ENCODE peak calls at places on chromosomes 2 and 18, in seven cellular contexts. A is right atrium auricular region, H is cardiac muscle cell, O is IMR-90, D is neuronal stem cell, C is left lung, J is fibroblast of lung. P is an unnamed sample. For H3K27me3 and H3K4me1, the result is how much of the 10 kb centered on the place peaks cover.

GRCh38 chr18:78602430-78602829 is 377.2 kb upstream of the SALL3 start:
- DNase-seq in D (no peak), A (no peak), C (no peak), H (no peak), J (no peak), O (no peak), P (no peak)

GRCh38 chr2:28818053-28818452 is 7.4 kb downstream of the SPDYA start:
- DNase-seq in D (no peak), H (no peak), A (no peak), O (no peak), J (no peak), C (no peak), P (no peak)

GRCh38 chr2:176129013-176129796 is at the start of gene HOXD8:
- DNase-seq in A (no peak), J (peak), O (peak), D (no peak), C (no peak), H (peak), P (no peak)

GRCh38 chr2:205139822-205140612 is 542.3 kb upstream of the NRP2 start:
- DNase-seq in A (no peak), J (no peak), O (no peak), C (peak), H (peak), D (peak), P (no peak)

GRCh38 chr18:57455576-57456129 is 20.5 kb downstream of the ONECUT2 start:
- DNase-seq in D (no peak), C (no peak), A (no peak), J (no peak), O (no peak), H (no peak), P (no peak)

GRCh38 chr2:149329068-149329467 is 1.3 kb upstream of the LYPD6 start:
- DNase-seq in J (no peak), A (no peak), C (no peak), H (no peak), O (no peak), D (no peak), P (peak)

GRCh38 chr2:67663776-67664175 is 266.6 kb downstream of the ETAA1 start:
- DNase-seq in A (no peak), J (no peak), D (no peak), O (no peak), H (no peak), C (no peak), P (no peak)

GRCh38 chr2:27798948-27799645 is 27.6 kb downstream of the MRPL33 start:
- DNase-seq in A (peak), J (peak), D (peak), H (peak), O (peak), C (peak), P (no peak)

GRCh38 chr2:171432969-171433762 is 624 bp downstream of the METTL8 start:
- DNase-seq in C (peak), A (no peak), O (peak), H (peak), J (peak), D (no peak), P (peak)

GRCh38 chr2:128624956-128625355 is 306.3 kb upstream of the HS6ST1 start:
- DNase-seq in C (no peak), J (no peak), D (no peak), H (no peak), O (no peak), A (no peak), P (no peak)

GRCh38 chr2:176136375-176137248 is 7.1 kb downstream of the HOXD8 start:
- DNase-seq in C (no peak), O (no peak), A (no peak), D (no peak), H (peak), J (no peak), P (no peak)

GRCh38 chr18:48428494-48429177 is 19.5 kb upstream of the ZBTB7C start:
- DNase-seq in D (no peak), O (no peak), A (no peak), H (no peak), C (no peak), J (no peak), P (peak)

GRCh38 chr18:10321987-10322386 is 132.4 kb upstream of the APCDD1 start:
- DNase-seq in H (no peak), J (no peak), O (no peak), A (no peak), C (no peak), D (no peak), P (no peak)

GRCh38 chr2:194735837-194736542 is 921.0 kb upstream of the SLC39A10 start:
- DNase-seq in H (no peak), D (no peak), O (no peak), A (no peak), J (peak), C (no peak), P (no peak)

GRCh38 chr18:22999212-22999611 is 66.1 kb downstream of the RBBP8 start:
- DNase-seq in O (peak), J (peak), H (no peak), D (no peak), C (no peak), A (no peak), P (no peak)

GRCh38 chr18:49747876-49748275 is 65.5 kb downstream of the ACAA2 start:
- DNase-seq in H (peak), A (no peak), D (no peak), C (no peak), J (peak), O (no peak), P (no peak)

GRCh38 chr2:105545731-105546622 is 147.1 kb upstream of the FHL2 start:
- DNase-seq in D (peak), J (peak), H (peak), O (peak), C (no peak), A (peak), P (peak)

GRCh38 chr2:220090050-220090449 is 462.6 kb downstream of the SLC4A3 start:
- DNase-seq in D (no peak), A (no peak), O (no peak), J (no peak), C (no peak), H (no peak), P (no peak)

GRCh38 chr2:62505649-62506420 is at the start of gene TMEM17:
- DNase-seq in D (peak), C (peak), H (peak), A (peak), J (peak), O (peak), P (peak)

GRCh38 chr2:44672431-44672830 is 269.1 kb upstream of the SIX3 start:
- DNase-seq in H (no peak), O (no peak), A (no peak), J (no peak), C (no peak), D (no peak), P (no peak)

GRCh38 chr2:20593072-20594034 is 57.5 kb downstream of the HS1BP3 start:
- DNase-seq in H (no peak), D (no peak), J (peak), A (no peak), O (peak), C (peak), P (no peak)

GRCh38 chr2:101948625-101949150 is 43.1 kb upstream of the IL1R2 start:
- DNase-seq in C (no peak), O (no peak), H (no peak), D (no peak), J (no peak), A (no peak), P (no peak)

GRCh38 chr18:45687617-45688016 is 36.4 kb upstream of the SLC14A1 start:
- DNase-seq in O (no peak), A (no peak), C (no peak), J (no peak), H (no peak), D (no peak), P (no peak)

GRCh38 chr2:23602113-23602512 is 217.1 kb downstream of the KLHL29 start:
- DNase-seq in J (peak), A (no peak), O (peak), C (no peak), D (no peak), H (no peak), P (no peak)

GRCh38 chr18:62335494-62335893 is 10.4 kb downstream of the TNFRSF11A start:
- DNase-seq in D (no peak), O (no peak), J (no peak), A (no peak), H (no peak), C (no peak), P (no peak)

GRCh38 chr2:96832751-96833507 is 10.9 kb downstream of the ANKRD23 start:
- DNase-seq in A (peak), C (peak), H (peak), J (peak), D (peak), O (peak), P (no peak)

GRCh38 chr2:228039752-228040534 is 141.5 kb downstream of the SPHKAP start:
- DNase-seq in A (no peak), J (no peak), C (no peak), H (peak), O (no peak), D (peak), P (peak)

GRCh38 chr2:69559696-69560482 is 83.7 kb downstream of the AAK1 start:
- DNase-seq in D (peak), O (peak), C (no peak), A (no peak), H (peak), J (peak), P (peak)

GRCh38 chr2:164981217-164981990 is 26.1 kb upstream of the SLC38A11 start:
- DNase-seq in O (peak), D (no peak), A (no peak), H (no peak), J (peak), C (no peak), P (no peak)

GRCh38 chr2:216934623-216935022 is 74.8 kb upstream of the TNP1 start:
- DNase-seq in J (no peak), C (no peak), D (no peak), H (no peak), A (no peak), O (no peak), P (no peak)

GRCh38 chr2:232534940-232535735 is 4.4 kb upstream of the CHRNG start:
- DNase-seq in O (no peak), A (no peak), C (peak), D (no peak), J (no peak), H (no peak), P (no peak)

GRCh38 chr2:63874204-63875134 is 32.8 kb downstream of the UGP2 start:
- DNase-seq in O (no peak), C (no peak), A (no peak), D (no peak), J (no peak), H (no peak), P (no peak)

GRCh38 chr18:8366070-8366469 is 243.2 kb upstream of the RAB12 start:
- DNase-seq in H (no peak), D (no peak), C (no peak), O (no peak), A (no peak), J (no peak), P (no peak)

DNA sequence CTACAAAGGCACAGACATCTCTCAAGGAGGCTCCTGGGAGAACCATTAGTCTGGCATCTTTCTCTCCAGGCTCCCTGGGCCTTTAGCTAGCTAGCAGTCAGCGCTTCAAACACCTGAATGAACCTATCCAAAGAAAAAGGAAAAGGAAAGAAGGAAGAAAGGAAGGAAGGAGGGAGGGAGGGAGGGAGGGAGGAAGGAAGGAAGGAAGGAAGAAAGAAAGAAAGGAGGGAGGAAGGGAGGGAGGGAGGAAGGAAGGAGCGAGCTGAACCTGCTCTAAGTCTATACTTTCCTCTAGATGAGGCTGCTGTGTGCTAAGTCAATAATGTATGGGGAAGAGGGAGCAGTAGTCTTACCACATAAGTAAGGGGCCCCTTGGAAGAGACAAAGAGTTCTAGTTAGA is 5.1 kb upstream of the BCL11A start:
- DNase-seq in O (no peak), C (no peak), J (no peak), A (no peak), H (no peak), D (no peak), P (no peak)
- H3K27me3 ChIP-seq in O (under half), C (half or more), J (under half), A (under half), H (half or more), D (under half), P (under half)

GRCh38 chr2:130335226-130335625 is 7.5 kb upstream of the IMP4 start:
- DNase-seq in A (no peak), D (no peak), C (no peak), O (no peak), J (no peak), H (no peak), P (no peak)

GRCh38 chr2:130336150-130336876 is 6.4 kb upstream of the IMP4 start:
- DNase-seq in D (no peak), J (no peak), H (peak), A (no peak), C (no peak), O (no peak), P (no peak)

GRCh38 chr2:130328710-130329109 is 14.0 kb upstream of the IMP4 start:
- DNase-seq in H (no peak), D (no peak), C (no peak), J (peak), A (no peak), O (peak), P (no peak)

GRCh38 chr2:130334026-130334425 is 8.7 kb upstream of the IMP4 start:
- DNase-seq in J (no peak), O (no peak), H (no peak), D (no peak), A (no peak), C (no peak), P (no peak)

DNA sequence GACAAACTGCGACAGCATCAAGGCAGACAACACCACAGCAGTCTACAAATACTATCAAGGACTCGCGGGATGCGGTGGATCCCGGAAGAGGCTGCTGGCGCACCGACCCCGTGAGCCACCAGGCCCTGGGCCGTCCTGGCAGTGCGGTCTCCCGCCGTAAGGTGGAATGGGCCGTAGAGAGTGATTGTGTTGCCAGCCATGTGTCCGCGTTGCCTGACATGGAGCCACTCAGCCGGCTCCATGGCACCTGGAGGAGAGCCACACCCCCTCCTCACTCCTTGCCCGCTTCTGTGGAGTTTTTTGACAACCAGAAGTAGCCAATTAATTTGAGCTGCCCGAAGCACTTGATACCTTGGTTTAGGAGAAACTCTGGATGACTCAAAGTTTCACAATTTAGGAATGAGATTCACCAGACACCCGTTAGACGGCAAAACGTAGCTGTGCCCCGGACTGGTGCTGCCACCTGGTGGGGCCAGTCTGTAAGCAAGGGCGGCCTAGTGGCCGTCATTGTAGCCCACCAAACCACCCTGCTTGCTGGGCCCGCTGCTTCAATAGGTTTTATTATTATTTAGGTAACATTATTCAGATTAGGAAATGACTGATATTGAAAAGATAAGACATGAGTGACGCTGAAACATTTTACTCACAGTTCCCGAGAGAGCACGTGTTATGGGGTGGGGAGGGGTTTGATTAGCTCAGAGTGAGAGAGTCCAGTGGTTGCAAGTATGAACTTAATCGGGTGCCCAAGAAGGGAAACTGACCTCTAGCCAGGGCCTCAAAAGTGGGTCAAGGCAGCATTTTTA is 10.2 kb upstream of the IMP4 start:
- DNase-seq in A (peak), D (peak), J (peak), O (peak), H (peak), C (peak), P (peak)
- H3K4me1 ChIP-seq in A (under half), D (under half), J (under half), O (under half), H (under half), C (under half), P (under half)

DNA sequence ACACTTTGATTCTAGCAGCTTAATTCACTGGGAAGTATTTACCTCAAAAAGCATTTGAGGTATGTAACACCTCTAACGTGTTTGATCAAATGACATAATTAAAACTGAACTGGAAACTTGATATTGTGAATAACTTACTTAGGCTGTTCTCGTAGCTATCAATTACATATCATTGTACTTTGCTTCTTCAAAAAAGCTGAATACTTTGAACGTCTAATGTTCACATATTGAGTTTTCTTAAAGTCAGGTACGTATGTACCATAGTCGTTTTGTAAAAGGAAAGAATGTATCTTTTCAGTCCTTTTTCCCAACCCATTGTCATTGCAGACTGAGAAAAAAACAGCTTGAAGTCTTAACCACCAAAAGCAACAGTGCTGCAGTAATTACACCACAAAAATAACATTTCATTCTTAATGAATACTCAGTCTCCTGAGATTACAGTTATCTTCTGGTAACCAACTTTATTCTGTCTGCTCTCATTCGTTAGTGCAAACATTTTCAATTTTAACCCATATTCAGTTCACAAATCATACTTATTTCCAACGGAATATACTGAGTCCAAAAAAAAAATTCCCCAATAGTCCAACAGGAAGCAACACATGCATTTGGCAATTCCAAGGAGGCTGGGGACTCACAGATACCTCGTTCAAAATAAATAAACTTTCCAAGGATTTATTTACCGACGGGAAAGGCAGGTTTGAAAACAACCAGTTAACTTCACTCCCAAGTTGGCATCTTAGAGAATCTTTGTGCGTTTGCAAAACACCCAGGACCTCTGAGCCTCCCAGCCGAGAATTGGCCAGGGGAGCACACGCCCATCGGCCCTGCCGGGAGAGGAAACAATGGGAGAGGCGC is 1.1 kb downstream of the CHN1 start:
- DNase-seq in D (no peak), A (no peak), H (no peak), C (no peak), J (peak), O (no peak), P (no peak)
- H3K27me3 ChIP-seq in D (under half), A (under half), H (under half), C (half or more), J (under half), O (under half), P (under half)

DNA sequence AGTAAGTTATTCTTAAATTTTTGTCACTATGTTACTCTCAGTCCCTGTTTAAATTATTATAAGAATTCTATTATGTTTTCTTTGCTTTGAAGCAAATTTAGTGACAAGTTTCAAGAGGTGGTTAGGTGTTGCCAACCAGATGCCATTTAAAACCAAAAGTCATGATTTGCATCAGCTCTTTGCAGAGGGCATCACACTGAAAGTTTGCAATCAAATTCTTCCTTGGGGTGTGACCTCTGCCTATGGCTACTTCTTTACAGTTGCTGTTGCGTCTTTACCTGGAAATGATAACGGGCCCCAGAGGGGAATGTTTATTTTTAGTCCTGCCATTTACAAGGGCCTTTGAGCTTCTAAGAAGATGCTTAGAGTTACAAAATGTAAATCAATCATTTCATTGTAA is 561.0 kb downstream of the ARHGAP15 start:
- DNase-seq in O (no peak), H (peak), J (no peak), D (no peak), A (no peak), C (no peak), P (no peak)
- H3K4me1 ChIP-seq in O (under half), H (under half), J (under half), D (under half), A (under half), C (under half), P (under half)

DNA sequence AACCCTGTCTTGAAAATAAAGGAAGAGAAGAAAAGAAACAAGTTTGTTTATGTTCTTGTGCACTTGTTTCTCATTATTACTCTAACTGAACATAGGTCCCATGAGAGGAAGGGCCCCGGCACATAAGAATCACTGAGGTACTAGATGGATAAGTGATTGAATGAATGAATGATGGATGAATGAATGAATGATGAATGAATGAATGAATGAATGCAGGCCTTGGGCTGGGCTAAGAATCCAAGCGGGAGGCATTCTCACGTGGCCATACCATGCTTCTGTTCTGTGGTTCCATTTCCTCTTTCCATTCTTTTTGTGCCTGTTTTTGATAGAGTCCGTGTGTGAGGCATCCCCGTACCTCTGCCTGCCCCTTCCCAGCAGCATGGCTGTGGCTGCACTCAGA is 94.7 kb downstream of the SH3BP4 start:
- DNase-seq in D (no peak), C (no peak), O (no peak), H (no peak), J (no peak), A (no peak), P (no peak)
- H3K27me3 ChIP-seq in D (under half), C (under half), O (under half), H (under half), J (under half), A (under half), P (under half)

DNA sequence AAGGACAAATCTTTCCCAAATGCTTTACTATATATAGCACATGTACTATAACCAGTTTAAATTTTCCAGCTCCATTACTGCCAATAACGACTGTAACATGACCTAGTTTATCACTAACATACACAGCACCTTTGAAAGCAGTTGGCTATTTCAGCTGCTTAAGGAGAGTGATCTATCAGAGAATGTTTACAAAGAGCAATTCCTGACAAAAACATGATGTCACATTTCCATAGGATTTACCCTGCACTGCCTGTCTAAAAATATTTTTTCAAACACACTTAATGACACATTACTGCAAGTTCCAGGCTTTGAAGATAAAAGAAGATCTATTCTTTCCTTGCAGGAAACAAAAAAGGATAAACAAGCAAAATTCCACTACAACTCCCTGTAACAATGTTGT is 40.6 kb downstream of the ZNF516 start:
- DNase-seq in H (no peak), C (no peak), O (peak), A (no peak), J (peak), D (no peak), P (no peak)
- H3K4me1 ChIP-seq in H (half or more), C (under half), O (under half), A (under half), J (under half), D (half or more), P (under half)

P was measured in small intestine.